ENCODE peak calls at places on chromosome 1, in nine cellular contexts. D is neural progenitor cell, H is A549, S is colonic mucosa, K is psoas muscle, A is fibroblast of lung, P is tibial artery, V is heart right ventricle, B is body of pancreas. G is an unnamed sample.

GRCh38 chr1:179366093-179366800 is 476 bp downstream of the AXDND1 start:
- DNase-seq in D (peak; percentile 13), H (peak; percentile 7), S (no peak), K (no peak), A (no peak), P (no peak), V (no peak), B (no peak), G (no peak)

GRCh38 chr1:212432706-212433576 is at the start of gene NENF:
- DNase-seq in D (peak; percentile 93), H (peak; percentile 80), S (peak; percentile 88), K (peak; percentile 89), A (peak; percentile 77), P (peak; percentile 81), V (peak; percentile 85), B (peak; percentile 88), G (peak; percentile 92)

GRCh38 chr1:6955357-6956154 is 170.3 kb downstream of the CAMTA1 start:
- DNase-seq in D (no peak), H (no peak), S (no peak), K (no peak), A (no peak), P (no peak), V (no peak), B (no peak), G (no peak)

GRCh38 chr1:157369808-157370521 is 182.3 kb downstream of the FCRL5 start:
- DNase-seq in D (peak; percentile 76), H (peak; percentile 66), S (peak; percentile 79), K (no peak), A (peak; percentile 47), P (peak; percentile 33), V (peak; percentile 25), B (peak; percentile 49), G (no peak)

GRCh38 chr1:92992066-92992465 is 30.8 kb upstream of the DIPK1A start:
- DNase-seq in D (no peak), H (no peak), S (no peak), K (no peak), A (no peak), P (no peak), V (no peak), B (no peak), G (no peak)

GRCh38 chr1:175472464-175472863 is 270.9 kb downstream of the TNR start:
- DNase-seq in D (no peak), H (no peak), S (no peak), K (no peak), A (peak; percentile 22), P (no peak), V (no peak), B (no peak), G (no peak)

GRCh38 chr1:145845514-145846161 is at the start of gene NUDT17:
- DNase-seq in D (peak; percentile 95), H (peak; percentile 79), S (peak; percentile 80), K (peak; percentile 84), A (peak; percentile 73), P (peak; percentile 67), V (peak; percentile 77), B (peak; percentile 85), G (peak; percentile 88)

GRCh38 chr1:113812661-113813135 is 422 bp upstream of the RSBN1 start:
- DNase-seq in D (peak; percentile 38), H (no peak), S (no peak), K (no peak), A (no peak), P (no peak), V (peak; percentile 19), B (no peak), G (no peak)

GRCh38 chr1:156608981-156609380 is 7.7 kb upstream of the GPATCH4 start:
- DNase-seq in D (peak; percentile 58), H (peak; percentile 53), S (peak; percentile 41), K (no peak), A (no peak), P (no peak), V (no peak), B (peak; percentile 36), G (no peak)

GRCh38 chr1:236765831-236766230 is 29.3 kb upstream of the MTR start:
- DNase-seq in D (no peak), H (no peak), S (no peak), K (no peak), A (no peak), P (no peak), V (no peak), B (no peak), G (no peak)

GRCh38 chr1:183896466-183897026 is 91.6 kb downstream of the RGL1 start:
- DNase-seq in D (no peak), H (no peak), S (no peak), K (no peak), A (peak; percentile 91), P (no peak), V (no peak), B (no peak), G (no peak)

GRCh38 chr1:33276573-33277298 is 20.4 kb downstream of the ZNF362 start:
- DNase-seq in D (no peak), H (no peak), S (no peak), K (no peak), A (no peak), P (peak; percentile 15), V (no peak), B (no peak), G (no peak)

GRCh38 chr1:10694274-10694632 is 102.2 kb downstream of the CASZ1 start:
- DNase-seq in D (no peak), H (peak; percentile 35), S (peak; percentile 76), K (no peak), A (no peak), P (no peak), V (no peak), B (no peak), G (no peak)

GRCh38 chr1:225760531-225760930 is 17.1 kb upstream of the SRP9 start:
- DNase-seq in D (no peak), H (no peak), S (no peak), K (no peak), A (no peak), P (no peak), V (no peak), B (no peak), G (no peak)

GRCh38 chr1:77044133-77044849 is 174.9 kb downstream of the PIGK start:
- DNase-seq in D (no peak), H (peak; percentile 4), S (no peak), K (no peak), A (no peak), P (no peak), V (no peak), B (no peak), G (no peak)

GRCh38 chr1:167439301-167439988 is 78.9 kb downstream of the CD247 start:
- DNase-seq in D (peak; percentile 87), H (peak; percentile 55), S (peak; percentile 67), K (no peak), A (peak; percentile 44), P (no peak), V (no peak), B (peak; percentile 57), G (peak; percentile 65)

DNA sequence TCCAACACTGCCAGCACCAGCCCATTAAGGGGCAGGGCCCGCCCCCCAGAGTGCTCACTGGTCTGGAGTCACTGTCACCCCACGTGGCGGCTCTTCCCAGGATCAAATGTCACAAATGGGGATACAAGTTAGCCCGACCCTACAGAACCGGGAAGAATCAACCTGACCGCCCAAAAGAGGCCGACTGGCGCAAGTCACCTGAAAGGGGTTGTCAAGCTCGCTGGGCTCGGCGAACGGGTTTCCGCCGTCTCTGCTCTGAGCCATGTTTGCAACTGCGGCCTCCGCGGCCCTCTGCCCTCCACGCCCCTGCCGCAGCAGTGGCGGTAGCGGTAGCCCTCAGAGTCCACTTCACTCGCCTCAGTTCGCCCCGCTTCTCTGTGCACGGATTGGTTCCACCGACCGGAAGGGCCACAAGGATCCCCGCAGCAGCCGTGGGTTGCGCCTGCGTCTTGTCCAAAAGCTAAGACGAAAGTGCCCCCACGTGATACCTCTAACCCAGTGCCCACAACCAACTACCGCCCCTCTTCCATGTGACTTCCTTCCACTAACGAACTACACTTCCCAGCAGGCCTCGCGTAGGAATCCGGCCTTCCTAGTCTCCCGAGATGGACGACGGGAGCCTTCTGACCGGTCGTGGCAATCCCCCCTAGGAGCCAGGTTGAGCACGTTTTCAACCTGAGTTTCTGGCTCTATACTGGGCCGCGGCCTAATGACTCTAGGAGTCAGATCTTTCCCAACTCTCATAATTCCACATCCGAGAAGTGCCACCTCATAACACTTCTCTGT is at the start of gene SCAMP3:
- DNase-seq in D (peak; percentile 97), H (peak; percentile 99), S (peak; percentile 97), K (peak; percentile 94), A (peak; percentile 99), P (peak; percentile 98), V (peak; percentile 97), B (peak; percentile 96), G (peak; percentile 98)
- TF ChIP-seq CTCF in D (no peak), H (no peak), S (no peak), K (no peak), A (no peak), P (no peak), V (no peak), B (no peak), G (no peak)

DNA sequence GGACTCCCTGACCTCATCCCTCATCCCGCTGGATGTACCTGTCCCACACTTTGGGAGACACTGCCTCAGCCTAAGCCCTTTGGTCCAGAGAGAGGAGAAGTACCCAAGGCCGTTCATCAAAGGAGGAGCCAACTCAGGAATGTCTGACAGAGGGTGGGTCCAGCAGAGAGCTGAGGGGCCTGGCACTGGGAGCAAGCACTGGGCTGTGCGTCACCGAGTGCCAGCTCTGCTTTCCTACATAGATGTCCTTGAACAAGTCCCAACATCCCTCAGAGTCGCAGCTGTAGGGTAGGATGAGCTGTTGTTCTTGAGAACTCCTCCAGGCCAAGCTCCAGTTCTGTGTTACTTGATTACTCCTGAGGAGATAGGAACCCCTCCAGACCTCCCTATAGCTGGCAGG is 68.8 kb upstream of the ACOT11 start:
- DNase-seq in D (no peak), H (no peak), S (no peak), K (no peak), A (no peak), P (no peak), V (no peak), B (no peak), G (no peak)
- H3K4me1 ChIP-seq in D (peaks cover 49% of the 10 kb centered on the region), H (no peaks in the 10 kb centered on the region), S (peaks cover 9% of the 10 kb centered on the region), K (peaks cover 18% of the 10 kb centered on the region), A (no peaks in the 10 kb centered on the region), P (peaks cover 17% of the 10 kb centered on the region), V (peaks cover 3% of the 10 kb centered on the region), B (peaks cover 5% of the 10 kb centered on the region), G (peaks cover 12% of the 10 kb centered on the region)

GRCh38 chr1:115364776-115365155 is 26.7 kb upstream of the NGF start:
- DNase-seq in D (no peak), H (no peak), S (no peak), K (no peak), A (no peak), P (no peak), V (no peak), B (no peak), G (no peak)

GRCh38 chr1:115363171-115363570 is 25.1 kb upstream of the NGF start:
- DNase-seq in D (no peak), H (no peak), S (no peak), K (no peak), A (no peak), P (no peak), V (no peak), B (no peak), G (no peak)

GRCh38 chr1:115364044-115364775 is 26.2 kb upstream of the NGF start:
- DNase-seq in D (no peak), H (no peak), S (no peak), K (no peak), A (peak; percentile 58), P (no peak), V (peak; percentile 46), B (no peak), G (no peak)

GRCh38 chr1:115365738-115366137 is 27.7 kb upstream of the NGF start:
- DNase-seq in D (no peak), H (no peak), S (peak; percentile 54), K (no peak), A (no peak), P (no peak), V (peak; percentile 22), B (no peak), G (no peak)
- H3K27ac ChIP-seq in D (no peak overlapping the region), H (no peak overlapping the region), S (no peak overlapping the region), K (no peak overlapping the region), A (no peak overlapping the region), P (no peak overlapping the region), V (no peak overlapping the region), B (no peak overlapping the region), G (no peak overlapping the region)

GRCh38 chr1:189977184-189977583 is 500.5 kb downstream of the BRINP3 start:
- DNase-seq in D (no peak), H (no peak), S (no peak), K (no peak), A (no peak), P (no peak), V (no peak), B (no peak), G (no peak)
- TF ChIP-seq CTCF in D (no peak), H (no peak), S (no peak), K (no peak), A (no peak), P (no peak), V (no peak), B (no peak), G (no peak)